ENCODE peak calls at places on chromosome 15, in five cellular contexts. R, V, W, Y and S are unnamed samples.

GRCh38 chr15:90407871-90408317 is 19.9 kb downstream of the IQGAP1 start:
- DNase-seq in W (peak; percentile 66), Y (no peak), V (peak; percentile 38), R (no peak), S (no peak)

GRCh38 chr15:68252925-68253534 is 23.5 kb upstream of the CLN6 start:
- DNase-seq in V (peak; percentile 89), R (no peak), Y (peak; percentile 62), W (peak; percentile 86), S (no peak)

GRCh38 chr15:57732526-57733331 is 26.2 kb downstream of the POLR2M start:
- DNase-seq in V (peak; percentile 77), R (peak; percentile 19), W (peak; percentile 45), Y (peak; percentile 52), S (no peak)

GRCh38 chr15:69808756-69809155 is 289.0 kb downstream of the TLE3 start:
- DNase-seq in Y (no peak), R (no peak), W (peak; percentile 32), V (peak; percentile 24), S (no peak)

GRCh38 chr15:95558131-95558530 is 772.4 kb upstream of the NR2F2 start:
- DNase-seq in W (no peak), Y (no peak), V (peak; percentile 71), R (no peak), S (no peak)

GRCh38 chr15:77070500-77071337 is at the start of gene TSPAN3:
- DNase-seq in R (peak; percentile 92), W (peak; percentile 88), V (peak; percentile 92), Y (peak; percentile 45), S (peak; percentile 69)

GRCh38 chr15:90266061-90266431 is 574 bp downstream of the NGRN start:
- DNase-seq in R (peak; percentile 41), Y (no peak), W (no peak), V (peak; percentile 38), S (no peak)

GRCh38 chr15:55387027-55387426 is 21.1 kb downstream of the CCPG1 start:
- DNase-seq in Y (no peak), V (peak; percentile 11), R (no peak), W (no peak), S (no peak)

GRCh38 chr15:52480990-52481389 is 47.7 kb downstream of the MYO5A start:
- DNase-seq in V (no peak), Y (no peak), W (no peak), R (no peak), S (no peak)

DNA sequence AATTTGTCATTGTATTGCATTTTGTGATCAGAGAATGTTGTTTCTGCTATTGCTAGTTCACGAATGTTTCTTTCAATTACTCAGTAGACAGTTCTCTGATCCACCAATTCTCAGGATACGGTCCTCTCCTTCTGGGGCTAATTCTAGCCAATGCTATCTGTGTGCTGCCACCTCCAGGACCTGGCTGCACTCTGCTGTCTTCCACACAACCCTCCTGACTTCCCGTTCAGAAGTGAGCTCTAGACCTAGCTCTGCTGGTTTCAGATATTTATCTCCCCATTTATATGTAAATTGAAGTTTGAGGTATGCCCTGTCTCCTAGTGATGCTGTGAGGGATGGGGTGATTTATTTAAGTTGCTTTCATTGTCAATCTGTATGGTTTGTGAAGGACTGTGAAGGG is 21.7 kb upstream of the UBL7 start:
- DNase-seq in V (no peak), Y (no peak), R (no peak), W (no peak), S (no peak)
- TF ChIP-seq CTCF in V (no peak), Y (no peak), R (no peak), W (peak; percentile 24), S (peak; percentile 3)

GRCh38 chr15:100913961-100914360 is 5.2 kb upstream of the LRRK1 start:
- DNase-seq in Y (no peak), V (no peak), R (no peak), W (peak; percentile 38), S (no peak)

GRCh38 chr15:100918034-100918689 is 995 bp upstream of the LRRK1 start:
- DNase-seq in V (peak; percentile 79), W (peak; percentile 76), R (peak; percentile 54), Y (peak; percentile 47), S (no peak)

GRCh38 chr15:100911086-100911485 is 8.1 kb upstream of the LRRK1 start:
- DNase-seq in W (no peak), V (no peak), Y (no peak), R (no peak), S (no peak)

GRCh38 chr15:100918690-100919480 is at the start of gene LRRK1:
- DNase-seq in R (no peak), Y (peak; percentile 20), W (peak; percentile 42), V (peak; percentile 53), S (no peak)

GRCh38 chr15:100914876-100915275 is 4.3 kb upstream of the LRRK1 start:
- DNase-seq in Y (no peak), R (no peak), V (no peak), W (no peak), S (no peak)
- TF ChIP-seq CTCF in Y (peak; percentile 23), R (no peak), V (peak; percentile 9), W (peak; percentile 17), S (peak; percentile 7)

GRCh38 chr15:88256261-88257230 is at the start of gene NTRK3:
- DNase-seq in R (no peak), W (peak; percentile 13), Y (no peak), V (no peak), S (no peak)
- TF ChIP-seq CTCF in R (no peak), W (no peak), Y (no peak), V (no peak), S (no peak)

GRCh38 chr15:74133071-74133702 is 2.8 kb downstream of the ISLR2 start:
- DNase-seq in Y (no peak), W (no peak), R (no peak), V (peak; percentile 24), S (no peak)
- TF ChIP-seq CTCF in Y (no peak), W (no peak), R (no peak), V (no peak), S (no peak)

GRCh38 chr15:48253186-48253585 is 47.1 kb downstream of the SLC12A1 start:
- DNase-seq in W (no peak), V (no peak), R (no peak), Y (no peak), S (no peak)

GRCh38 chr15:48244923-48245322 is 38.8 kb downstream of the SLC12A1 start:
- DNase-seq in Y (no peak), W (peak; percentile 36), R (no peak), V (peak; percentile 65), S (no peak)

GRCh38 chr15:48250640-48251076 is 44.6 kb downstream of the SLC12A1 start:
- DNase-seq in R (no peak), W (peak; percentile 85), Y (peak; percentile 65), V (peak; percentile 89), S (peak; percentile 54)
- TF ChIP-seq CTCF in R (no peak), W (peak; percentile 82), Y (peak; percentile 58), V (peak; percentile 72), S (peak; percentile 68)

DNA sequence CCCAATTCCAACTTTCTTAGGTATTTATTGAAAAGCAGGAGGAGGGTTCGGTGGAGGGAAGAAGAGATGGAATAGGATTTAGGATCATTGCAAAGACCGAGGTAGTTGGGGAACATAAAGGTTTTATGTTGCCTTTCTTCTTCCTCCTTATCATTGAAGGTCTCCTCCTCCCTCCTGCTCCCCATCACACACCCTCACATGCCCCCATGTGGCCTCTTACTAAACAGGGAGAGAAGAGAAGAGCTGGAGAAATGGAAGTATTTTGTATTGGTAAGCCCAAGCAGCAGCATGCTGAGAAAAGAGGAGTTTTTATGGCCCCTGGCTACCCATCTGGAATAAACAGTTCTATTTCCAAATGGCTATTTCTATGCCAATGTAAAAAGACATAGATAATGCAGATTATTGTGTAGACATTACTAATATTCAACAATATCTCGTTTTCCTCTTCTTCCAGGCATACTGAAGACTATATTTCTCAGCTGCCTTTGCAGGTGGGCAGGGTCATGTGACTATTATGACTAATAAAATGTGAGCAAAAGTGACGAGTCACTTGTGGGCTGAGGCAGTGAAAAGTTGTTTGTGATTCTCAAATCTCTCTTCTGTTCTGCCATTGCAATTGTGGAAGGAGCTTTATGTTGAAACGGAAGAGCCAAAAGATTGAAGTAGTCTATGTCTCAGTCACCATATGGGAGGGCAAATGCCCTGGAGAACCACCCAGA is 5.2 kb upstream of the GPR176 start:
- DNase-seq in R (no peak), Y (no peak), V (peak; percentile 67), W (no peak), S (no peak)
- TF ChIP-seq CTCF in R (no peak), Y (no peak), V (no peak), W (no peak), S (no peak)

GRCh38 chr15:44034334-44034733 is 160.7 kb downstream of the FRMD5 start:
- DNase-seq in Y (no peak), R (no peak), W (peak; percentile 82), V (peak; percentile 55), S (no peak)
- TF ChIP-seq CTCF in Y (no peak), R (no peak), W (no peak), V (no peak), S (no peak)

GRCh38 chr15:64030123-64030522 is 16.2 kb downstream of the DAPK2 start:
- DNase-seq in R (no peak), Y (no peak), V (no peak), W (no peak), S (no peak)
- TF ChIP-seq CTCF in R (no peak), Y (no peak), V (no peak), W (no peak), S (no peak)

DNA sequence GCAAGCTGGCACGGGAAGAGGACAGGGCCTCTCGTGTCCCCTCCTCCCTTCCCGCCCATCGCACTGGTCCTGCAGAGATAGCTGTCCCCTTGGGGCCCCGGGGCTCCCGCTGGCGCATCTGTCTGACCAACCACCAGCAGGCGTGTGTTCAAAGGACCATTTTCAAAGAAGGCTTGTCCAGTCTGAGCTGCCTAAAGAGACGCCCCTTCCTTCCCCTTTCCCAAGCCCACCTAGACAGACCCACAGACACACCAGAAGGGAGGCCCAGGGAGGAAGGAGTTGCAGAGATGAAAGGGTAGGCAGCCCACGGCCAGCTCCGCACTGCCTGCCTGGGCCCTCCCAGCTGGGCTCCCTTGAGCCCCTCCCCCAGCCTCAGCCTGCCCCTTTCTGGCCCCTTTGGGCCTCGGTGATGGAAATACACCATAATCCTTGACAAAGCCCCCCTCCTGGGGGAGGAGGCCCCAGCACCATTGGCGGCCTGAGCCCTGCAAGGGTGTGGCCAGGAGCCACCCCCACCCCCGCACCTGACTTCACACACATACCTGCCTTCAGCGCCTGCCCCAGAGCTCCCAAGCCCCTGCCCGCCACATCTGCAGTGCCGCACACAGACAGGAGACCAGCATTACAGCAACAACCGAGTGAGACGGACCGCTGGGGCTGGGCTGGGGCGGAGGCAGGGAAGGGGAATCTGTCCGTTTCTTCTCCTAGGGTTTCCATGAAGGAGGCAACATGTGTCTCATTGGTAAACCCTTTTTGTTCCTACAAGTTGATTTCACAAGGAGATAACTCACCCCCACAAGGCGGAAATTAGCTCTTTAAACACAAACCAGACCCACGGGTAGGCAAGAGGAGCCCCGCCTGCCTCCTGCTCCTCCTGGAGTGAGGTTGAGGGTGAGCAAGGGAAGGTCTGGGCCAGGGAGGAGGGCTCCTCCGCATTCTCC is at the start of gene STRA6:
- DNase-seq in V (no peak), Y (no peak), W (peak; percentile 33), R (no peak), S (no peak)
- TF ChIP-seq CTCF in V (no peak), Y (peak; percentile 4), W (no peak), R (no peak), S (no peak)